ENCODE peak calls at places on chromosomes 4 and X, in four cellular contexts. B is HepG2, O is A549, I is ovary. D is an unnamed sample.

GRCh38 chrX:22041931-22042530 is 9.9 kb downstream of the PHEX start:
- DNase-seq in I (no peak), B (no peak), O (no peak), D (no peak)

GRCh38 chrX:40809210-40809609 is 73.9 kb upstream of the MED14 start:
- DNase-seq in B (no peak), I (no peak), O (peak; percentile 6), D (no peak)

GRCh38 chr4:78032446-78032845 is 24.7 kb upstream of the FRAS1 start:
- DNase-seq in I (no peak), B (no peak), O (no peak), D (no peak)

GRCh38 chr4:2249526-2249991 is 7.6 kb upstream of the HAUS3 start:
- DNase-seq in B (no peak), O (no peak), I (no peak), D (no peak)

GRCh38 chr4:57265831-57266582 is 155.8 kb upstream of the IGFBP7 start:
- DNase-seq in O (no peak), B (no peak), I (no peak), D (no peak)

GRCh38 chrX:69238153-69238959 is 73.1 kb upstream of the PJA1 start:
- DNase-seq in O (no peak), B (no peak), I (no peak), D (no peak)

GRCh38 chrX:105658136-105658535 is 164.2 kb upstream of the NRK start:
- DNase-seq in I (no peak), O (no peak), B (no peak), D (no peak)

GRCh38 chr4:38621004-38621684 is 42.9 kb upstream of the KLF3 start:
- DNase-seq in I (no peak), B (peak; percentile 44), O (peak; percentile 87), D (peak; percentile 69)

GRCh38 chr4:140186651-140187315 is 32.8 kb upstream of the MAML3 start:
- DNase-seq in I (peak; percentile 28), B (no peak), O (peak; percentile 18), D (peak; percentile 72)

GRCh38 chr4:36320130-36320902 is 38.9 kb downstream of the DTHD1 start:
- DNase-seq in O (no peak), B (no peak), I (no peak), D (no peak)

GRCh38 chr4:16466581-16466980 is 240.3 kb upstream of the TAPT1 start:
- DNase-seq in B (no peak), O (no peak), I (no peak), D (no peak)

GRCh38 chr4:7911044-7911578 is 28.6 kb downstream of the AFAP1 start:
- DNase-seq in O (peak; percentile 24), B (no peak), I (no peak), D (no peak)

GRCh38 chr4:108651068-108651794 is 832 bp downstream of the OSTC start:
- DNase-seq in O (peak; percentile 7), I (no peak), B (peak; percentile 60), D (no peak)

GRCh38 chr4:121656269-121656641 is 40.5 kb downstream of the ANXA5 start:
- DNase-seq in O (peak; percentile 69), I (peak; percentile 35), B (peak; percentile 50), D (peak; percentile 10)

GRCh38 chr4:13989496-13989895 is 362.0 kb upstream of the BOD1L1 start:
- DNase-seq in O (peak; percentile 10), B (no peak), I (no peak), D (no peak)

GRCh38 chrX:33605997-33606396 is 394.6 kb upstream of the DMD start:
- DNase-seq in O (no peak), I (no peak), B (no peak), D (no peak)

GRCh38 chrX:33607042-33607595 is 395.8 kb upstream of the DMD start:
- DNase-seq in B (no peak), I (no peak), O (no peak), D (no peak)
- H3K4me1 ChIP-seq in B (no peaks in the 10 kb centered on the region), I (no peaks in the 10 kb centered on the region), O (no peaks in the 10 kb centered on the region), D (no peaks in the 10 kb centered on the region)

GRCh38 chr4:32192363-32192762 is 1472.2 kb downstream of the PCDH7 start:
- DNase-seq in I (no peak), O (no peak), B (no peak), D (no peak)
- TF ChIP-seq EP300 in I (no peak), O (no peak), B (no peak), D (no peak)

DNA sequence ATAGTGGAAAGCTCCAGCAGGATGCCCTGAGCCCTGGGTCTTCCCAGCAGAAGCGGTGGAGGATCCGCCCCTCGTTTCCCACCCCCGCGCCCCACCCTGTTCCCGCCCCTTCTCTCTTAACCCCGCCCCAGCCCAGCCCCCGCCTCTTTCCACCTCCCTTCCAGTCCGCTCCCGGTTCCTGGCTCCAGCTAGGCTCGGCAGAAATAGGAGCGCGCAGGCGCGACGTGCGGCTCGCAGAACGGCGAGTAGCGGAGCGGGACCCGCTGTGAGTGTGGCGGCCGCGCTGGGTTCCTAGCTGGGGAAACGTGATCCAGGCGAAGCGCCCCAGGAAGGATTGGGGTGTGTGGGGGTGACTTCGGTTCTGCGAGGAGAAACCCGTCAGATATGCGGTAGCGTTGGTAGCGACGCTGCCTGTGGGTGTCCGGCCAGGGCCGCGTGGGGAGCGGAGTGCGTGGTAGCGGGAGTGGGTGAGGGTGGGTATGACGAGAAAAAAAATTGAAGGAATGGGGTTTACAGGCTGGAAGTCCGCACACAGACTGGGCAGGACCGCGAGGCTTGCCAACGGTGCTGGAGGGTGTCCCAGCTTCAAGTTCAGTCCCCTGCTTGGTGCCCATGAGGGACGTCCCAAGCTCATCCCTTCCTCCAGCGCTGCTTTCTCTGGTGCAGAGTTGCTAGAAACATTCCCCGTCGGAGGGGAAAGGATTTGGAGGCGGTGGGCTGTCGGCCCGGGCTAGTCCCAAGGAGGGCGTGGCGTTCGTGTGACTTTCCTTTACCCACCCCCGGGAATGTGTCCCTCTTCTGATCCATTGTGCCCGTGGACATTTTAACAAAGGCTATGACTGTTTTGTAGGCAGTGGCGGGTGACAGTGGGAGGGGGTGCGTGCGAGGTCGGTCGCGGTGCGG is at the start of gene PRRG1:
- DNase-seq in I (peak; percentile 75), O (peak; percentile 80), B (peak; percentile 67), D (peak; percentile 77)
- TF ChIP-seq POLR2A in I (peak; percentile 36), O (peak; percentile 77), B (peak; percentile 79), D (peak; percentile 74)

GRCh38 chr4:40308528-40309122 is 26.5 kb upstream of the CHRNA9 start:
- DNase-seq in O (no peak), B (no peak), I (no peak), D (no peak)

GRCh38 chr4:40306991-40307390 is 28.1 kb upstream of the CHRNA9 start:
- DNase-seq in B (no peak), I (no peak), O (no peak), D (no peak)

GRCh38 chr4:40310225-40310624 is 24.9 kb upstream of the CHRNA9 start:
- DNase-seq in O (no peak), B (no peak), I (no peak), D (no peak)

GRCh38 chr4:40307627-40308497 is 27.3 kb upstream of the CHRNA9 start:
- DNase-seq in O (no peak), B (no peak), I (no peak), D (peak; percentile 65)

DNA sequence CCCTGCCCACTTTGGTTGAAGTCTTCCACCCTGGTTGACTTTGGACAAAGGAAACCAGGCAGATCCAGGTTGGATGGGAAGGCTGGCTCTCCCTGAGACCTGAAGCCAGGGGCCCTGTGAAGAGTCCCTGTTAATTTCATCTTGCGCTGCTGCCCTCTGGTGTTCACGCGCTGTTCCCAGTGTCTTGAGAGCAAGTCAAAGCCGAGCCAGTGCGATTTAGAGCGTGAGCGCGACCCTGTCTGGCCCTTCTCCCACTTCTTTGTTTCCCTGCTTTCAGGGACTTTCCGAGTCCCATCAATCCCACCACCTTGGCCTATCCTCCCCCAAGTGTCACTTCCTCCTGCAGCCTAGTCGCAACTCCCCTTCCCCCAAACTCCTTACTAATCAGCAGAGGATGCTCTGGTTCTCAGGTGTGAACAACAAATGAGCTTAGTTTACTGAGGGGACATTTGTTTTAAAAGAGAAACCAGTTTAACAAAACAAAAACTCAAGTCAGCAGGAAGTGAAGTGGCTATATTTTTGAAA is 25.8 kb upstream of the CHRNA9 start:
- DNase-seq in B (peak; percentile 64), O (peak; percentile 87), I (peak; percentile 92), D (peak; percentile 94)
- H3K4me1 ChIP-seq in B (peaks cover 5% of the 10 kb centered on the region), O (peaks cover 22% of the 10 kb centered on the region), I (no peaks in the 10 kb centered on the region), D (no peaks in the 10 kb centered on the region)

DNA sequence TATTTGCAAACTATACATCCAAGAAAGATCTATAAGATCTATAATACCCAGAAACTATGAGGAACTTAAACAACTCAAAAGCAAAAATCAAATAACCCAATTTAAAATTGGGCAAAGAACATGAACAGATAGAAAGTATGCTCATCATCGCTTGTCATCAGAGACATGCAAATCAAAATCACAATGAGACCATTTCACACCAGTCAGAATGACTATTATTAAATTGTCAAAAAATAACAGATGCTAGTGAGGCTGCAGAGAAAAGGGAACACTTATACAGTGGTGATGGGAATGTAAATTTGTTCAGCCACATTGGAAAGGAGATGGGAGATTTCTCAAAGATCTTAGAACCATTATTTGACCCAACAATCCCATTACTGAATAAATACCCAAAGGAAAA is 1451.7 kb upstream of the ADGRL3 start:
- DNase-seq in O (no peak), B (no peak), I (no peak), D (no peak)
- TF ChIP-seq EP300 in O (no peak), B (no peak), I (no peak), D (no peak)

GRCh38 chrX:119791437-119792231 is at the start of gene RPL39:
- DNase-seq in I (peak; percentile 82), O (peak; percentile 93), B (peak; percentile 81), D (peak; percentile 86)
- TF ChIP-seq POLR2A in I (peak; percentile 47), O (peak; percentile 88), B (peak; percentile 88), D (peak; percentile 77)

DNA sequence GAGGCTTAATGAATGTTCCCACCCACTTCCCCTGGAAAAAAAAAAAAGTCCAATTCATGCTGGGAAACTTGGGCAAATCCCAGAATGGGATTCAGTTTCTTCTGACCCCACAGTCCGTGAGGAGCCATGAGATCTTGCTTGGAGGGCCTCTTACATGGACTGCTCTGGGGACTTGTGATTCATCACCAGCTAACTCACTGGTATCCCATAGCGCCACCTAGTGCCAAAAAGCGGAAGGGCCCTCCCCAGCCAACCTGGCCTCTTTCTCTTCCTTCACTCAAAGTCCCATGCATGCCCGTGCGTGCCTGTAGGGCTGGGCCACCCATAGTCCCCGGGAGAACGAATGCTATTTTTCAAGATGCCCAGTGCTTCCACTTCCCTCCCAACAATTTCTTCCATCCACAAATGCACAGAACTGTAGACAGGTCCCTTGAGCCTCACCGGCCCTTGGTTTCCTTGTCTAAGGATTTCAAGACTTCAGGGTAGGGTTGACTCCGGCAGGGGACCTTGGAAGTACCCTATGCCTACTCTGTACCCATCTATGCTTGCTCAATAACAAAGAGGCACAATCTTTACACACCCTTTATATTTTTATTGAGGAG is 5.1 kb downstream of the RTL5 start:
- DNase-seq in I (peak; percentile 87), B (peak; percentile 30), O (peak; percentile 76), D (peak; percentile 87)
- H3K4me1 ChIP-seq in I (no peaks in the 10 kb centered on the region), B (no peaks in the 10 kb centered on the region), O (peaks cover 11% of the 10 kb centered on the region), D (peaks cover 4% of the 10 kb centered on the region)

GRCh38 chr4:85496933-85497332 is 22.0 kb downstream of the ARHGAP24 start:
- DNase-seq in B (no peak), O (peak; percentile 54), I (no peak), D (no peak)
- TF ChIP-seq EP300 in B (no peak), O (no peak), I (no peak), D (no peak)

GRCh38 chr4:41217020-41217333 is 2.6 kb upstream of the APBB2 start:
- DNase-seq in I (no peak), B (no peak), O (no peak), D (no peak)

GRCh38 chr4:41215969-41216293 is 1.6 kb upstream of the APBB2 start:
- DNase-seq in B (no peak), O (peak; percentile 21), I (no peak), D (no peak)

GRCh38 chr4:41215155-41215554 is 813 bp upstream of the APBB2 start:
- DNase-seq in O (no peak), B (no peak), I (no peak), D (no peak)

GRCh38 chr4:41217373-41217772 is 3.0 kb upstream of the APBB2 start:
- DNase-seq in I (no peak), B (no peak), O (no peak), D (no peak)

GRCh38 chr4:41216294-41217019 is 2.1 kb upstream of the APBB2 start:
- DNase-seq in B (peak; percentile 84), I (peak; percentile 83), O (peak; percentile 87), D (peak; percentile 86)
- TF ChIP-seq POLR2A in B (peak; percentile 71), I (peak; percentile 49), O (peak; percentile 51), D (peak; percentile 84)